ENCODE peak calls at places on chromosomes 11 and 22, in nine cellular contexts. One of them, this sample, is unnamed.

GRCh38 chr11:16778286-16778685 is 39.8 kb downstream of the C11orf58 start:
- DNase-seq in NK-92 treated with Interleukin-12 subunit alpha and Interleukin-12 subunit beta, amount 100 ng/mL, for 24 hours: no peak
- DNase-seq in HS-5: no peak
- DNase-seq in ACHN: no peak
- DNase-seq in activated CD8-positive, alpha-beta T cell treated with anti-CD3 and anti-CD28 coated beads for 36 hours: no peak
- DNase-seq in left cardiac atrium: no peak
- DNase-seq in dermis blood vessel endothelial cell: no peak
- DNase-seq in kidney: no peak
- DNase-seq in activated T-cell treated with anti-CD3 and anti-CD28 coated beads, Interleukin-2, amount 50 U/mL, for 48 hours: no peak
- DNase-seq in this sample: no peak

GRCh38 chr22:20241579-20242392 is 26.3 kb downstream of the RTN4R start:
- DNase-seq in kidney: no peak
- DNase-seq in dermis blood vessel endothelial cell: no peak
- DNase-seq in activated CD8-positive, alpha-beta T cell treated with anti-CD3 and anti-CD28 coated beads for 36 hours: no peak
- DNase-seq in NK-92 treated with Interleukin-12 subunit alpha and Interleukin-12 subunit beta, amount 100 ng/mL, for 24 hours: no peak
- DNase-seq in HS-5: no peak
- DNase-seq in ACHN: no peak
- DNase-seq in activated T-cell treated with anti-CD3 and anti-CD28 coated beads, Interleukin-2, amount 50 U/mL, for 48 hours: no peak
- DNase-seq in left cardiac atrium: no peak
- DNase-seq in this sample: no peak

GRCh38 chr11:68963779-68964178 is 17.0 kb downstream of the MRGPRD start:
- DNase-seq in HS-5: no peak
- DNase-seq in NK-92 treated with Interleukin-12 subunit alpha and Interleukin-12 subunit beta, amount 100 ng/mL, for 24 hours: no peak
- DNase-seq in dermis blood vessel endothelial cell: no peak
- DNase-seq in activated T-cell treated with anti-CD3 and anti-CD28 coated beads, Interleukin-2, amount 50 U/mL, for 48 hours: no peak
- DNase-seq in activated CD8-positive, alpha-beta T cell treated with anti-CD3 and anti-CD28 coated beads for 36 hours: no peak
- DNase-seq in left cardiac atrium: no peak
- DNase-seq in kidney: peak
- DNase-seq in ACHN: no peak
- DNase-seq in this sample: no peak

GRCh38 chr22:33111491-33111890 is 53.3 kb upstream of the SYN3 start:
- DNase-seq in left cardiac atrium: no peak
- DNase-seq in NK-92 treated with Interleukin-12 subunit alpha and Interleukin-12 subunit beta, amount 100 ng/mL, for 24 hours: no peak
- DNase-seq in ACHN: no peak
- DNase-seq in activated CD8-positive, alpha-beta T cell treated with anti-CD3 and anti-CD28 coated beads for 36 hours: no peak
- DNase-seq in HS-5: no peak
- DNase-seq in activated T-cell treated with anti-CD3 and anti-CD28 coated beads, Interleukin-2, amount 50 U/mL, for 48 hours: no peak
- DNase-seq in dermis blood vessel endothelial cell: no peak
- DNase-seq in kidney: no peak
- DNase-seq in this sample: no peak

GRCh38 chr11:724063-724732 is 18.2 kb downstream of the EPS8L2 start:
- DNase-seq in activated CD8-positive, alpha-beta T cell treated with anti-CD3 and anti-CD28 coated beads for 36 hours: peak
- DNase-seq in ACHN: no peak
- DNase-seq in NK-92 treated with Interleukin-12 subunit alpha and Interleukin-12 subunit beta, amount 100 ng/mL, for 24 hours: no peak
- DNase-seq in dermis blood vessel endothelial cell: no peak
- DNase-seq in kidney: peak
- DNase-seq in HS-5: no peak
- DNase-seq in activated T-cell treated with anti-CD3 and anti-CD28 coated beads, Interleukin-2, amount 50 U/mL, for 48 hours: no peak
- DNase-seq in left cardiac atrium: no peak
- DNase-seq in this sample: no peak

GRCh38 chr11:95230054-95231034 is 658 bp downstream of the SESN3 start:
- DNase-seq in kidney: peak
- DNase-seq in ACHN: no peak
- DNase-seq in NK-92 treated with Interleukin-12 subunit alpha and Interleukin-12 subunit beta, amount 100 ng/mL, for 24 hours: no peak
- DNase-seq in dermis blood vessel endothelial cell: peak
- DNase-seq in activated CD8-positive, alpha-beta T cell treated with anti-CD3 and anti-CD28 coated beads for 36 hours: peak
- DNase-seq in left cardiac atrium: peak
- DNase-seq in activated T-cell treated with anti-CD3 and anti-CD28 coated beads, Interleukin-2, amount 50 U/mL, for 48 hours: peak
- DNase-seq in HS-5: no peak
- DNase-seq in this sample: peak

GRCh38 chr11:7851391-7851790 is 54.6 kb upstream of the OR5P2 start:
- DNase-seq in NK-92 treated with Interleukin-12 subunit alpha and Interleukin-12 subunit beta, amount 100 ng/mL, for 24 hours: no peak
- DNase-seq in left cardiac atrium: no peak
- DNase-seq in kidney: no peak
- DNase-seq in HS-5: no peak
- DNase-seq in activated CD8-positive, alpha-beta T cell treated with anti-CD3 and anti-CD28 coated beads for 36 hours: no peak
- DNase-seq in ACHN: no peak
- DNase-seq in dermis blood vessel endothelial cell: no peak
- DNase-seq in activated T-cell treated with anti-CD3 and anti-CD28 coated beads, Interleukin-2, amount 50 U/mL, for 48 hours: no peak
- DNase-seq in this sample: no peak

GRCh38 chr11:128714881-128715280 is 21.0 kb downstream of the FLI1 start:
- DNase-seq in HS-5: peak
- DNase-seq in kidney: peak
- DNase-seq in NK-92 treated with Interleukin-12 subunit alpha and Interleukin-12 subunit beta, amount 100 ng/mL, for 24 hours: no peak
- DNase-seq in activated T-cell treated with anti-CD3 and anti-CD28 coated beads, Interleukin-2, amount 50 U/mL, for 48 hours: peak
- DNase-seq in activated CD8-positive, alpha-beta T cell treated with anti-CD3 and anti-CD28 coated beads for 36 hours: peak
- DNase-seq in ACHN: no peak
- DNase-seq in left cardiac atrium: no peak
- DNase-seq in dermis blood vessel endothelial cell: peak
- DNase-seq in this sample: no peak

GRCh38 chr11:125168875-125169537 is 4.5 kb downstream of the PKNOX2 start:
- DNase-seq in dermis blood vessel endothelial cell: no peak
- DNase-seq in activated T-cell treated with anti-CD3 and anti-CD28 coated beads, Interleukin-2, amount 50 U/mL, for 48 hours: no peak
- DNase-seq in kidney: no peak
- DNase-seq in left cardiac atrium: no peak
- DNase-seq in ACHN: no peak
- DNase-seq in NK-92 treated with Interleukin-12 subunit alpha and Interleukin-12 subunit beta, amount 100 ng/mL, for 24 hours: no peak
- DNase-seq in activated CD8-positive, alpha-beta T cell treated with anti-CD3 and anti-CD28 coated beads for 36 hours: no peak
- DNase-seq in HS-5: no peak
- DNase-seq in this sample: no peak

GRCh38 chr11:28343304-28344233 is 235.4 kb downstream of the METTL15 start:
- DNase-seq in left cardiac atrium: no peak
- DNase-seq in kidney: no peak
- DNase-seq in activated CD8-positive, alpha-beta T cell treated with anti-CD3 and anti-CD28 coated beads for 36 hours: no peak
- DNase-seq in ACHN: peak
- DNase-seq in NK-92 treated with Interleukin-12 subunit alpha and Interleukin-12 subunit beta, amount 100 ng/mL, for 24 hours: no peak
- DNase-seq in activated T-cell treated with anti-CD3 and anti-CD28 coated beads, Interleukin-2, amount 50 U/mL, for 48 hours: no peak
- DNase-seq in HS-5: peak
- DNase-seq in dermis blood vessel endothelial cell: peak
- DNase-seq in this sample: no peak

GRCh38 chr11:45927332-45927683 is 4.9 kb downstream of the LARGE2 start:
- DNase-seq in NK-92 treated with Interleukin-12 subunit alpha and Interleukin-12 subunit beta, amount 100 ng/mL, for 24 hours: no peak
- DNase-seq in activated T-cell treated with anti-CD3 and anti-CD28 coated beads, Interleukin-2, amount 50 U/mL, for 48 hours: no peak
- DNase-seq in ACHN: no peak
- DNase-seq in activated CD8-positive, alpha-beta T cell treated with anti-CD3 and anti-CD28 coated beads for 36 hours: peak
- DNase-seq in HS-5: no peak
- DNase-seq in left cardiac atrium: no peak
- DNase-seq in dermis blood vessel endothelial cell: no peak
- DNase-seq in kidney: peak
- DNase-seq in this sample: no peak

GRCh38 chr22:26658671-26659478 is 1.5 kb downstream of the MIAT start:
- DNase-seq in activated T-cell treated with anti-CD3 and anti-CD28 coated beads, Interleukin-2, amount 50 U/mL, for 48 hours: peak
- DNase-seq in NK-92 treated with Interleukin-12 subunit alpha and Interleukin-12 subunit beta, amount 100 ng/mL, for 24 hours: peak
- DNase-seq in left cardiac atrium: peak
- DNase-seq in dermis blood vessel endothelial cell: peak
- DNase-seq in HS-5: peak
- DNase-seq in ACHN: peak
- DNase-seq in kidney: no peak
- DNase-seq in activated CD8-positive, alpha-beta T cell treated with anti-CD3 and anti-CD28 coated beads for 36 hours: peak
- DNase-seq in this sample: peak

GRCh38 chr22:49156662-49157285 is 670.9 kb downstream of the BRD1 start:
- DNase-seq in dermis blood vessel endothelial cell: no peak
- DNase-seq in ACHN: no peak
- DNase-seq in NK-92 treated with Interleukin-12 subunit alpha and Interleukin-12 subunit beta, amount 100 ng/mL, for 24 hours: no peak
- DNase-seq in HS-5: no peak
- DNase-seq in left cardiac atrium: no peak
- DNase-seq in activated T-cell treated with anti-CD3 and anti-CD28 coated beads, Interleukin-2, amount 50 U/mL, for 48 hours: no peak
- DNase-seq in activated CD8-positive, alpha-beta T cell treated with anti-CD3 and anti-CD28 coated beads for 36 hours: no peak
- DNase-seq in kidney: no peak
- DNase-seq in this sample: no peak

GRCh38 chr11:64131657-64132387 is 34.1 kb downstream of the MACROD1 start:
- DNase-seq in activated CD8-positive, alpha-beta T cell treated with anti-CD3 and anti-CD28 coated beads for 36 hours: no peak
- DNase-seq in activated T-cell treated with anti-CD3 and anti-CD28 coated beads, Interleukin-2, amount 50 U/mL, for 48 hours: no peak
- DNase-seq in HS-5: no peak
- DNase-seq in kidney: no peak
- DNase-seq in left cardiac atrium: no peak
- DNase-seq in NK-92 treated with Interleukin-12 subunit alpha and Interleukin-12 subunit beta, amount 100 ng/mL, for 24 hours: no peak
- DNase-seq in ACHN: no peak
- DNase-seq in dermis blood vessel endothelial cell: no peak
- DNase-seq in this sample: no peak

GRCh38 chr22:30481711-30482110 is 9.9 kb upstream of the SEC14L3 start:
- DNase-seq in left cardiac atrium: no peak
- DNase-seq in activated T-cell treated with anti-CD3 and anti-CD28 coated beads, Interleukin-2, amount 50 U/mL, for 48 hours: no peak
- DNase-seq in HS-5: peak
- DNase-seq in NK-92 treated with Interleukin-12 subunit alpha and Interleukin-12 subunit beta, amount 100 ng/mL, for 24 hours: no peak
- DNase-seq in activated CD8-positive, alpha-beta T cell treated with anti-CD3 and anti-CD28 coated beads for 36 hours: no peak
- DNase-seq in ACHN: no peak
- DNase-seq in dermis blood vessel endothelial cell: no peak
- DNase-seq in kidney: no peak
- DNase-seq in this sample: no peak

GRCh38 chr11:18010271-18010670 is 2.6 kb downstream of the SERGEF start:
- DNase-seq in ACHN: no peak
- DNase-seq in NK-92 treated with Interleukin-12 subunit alpha and Interleukin-12 subunit beta, amount 100 ng/mL, for 24 hours: no peak
- DNase-seq in kidney: no peak
- DNase-seq in activated CD8-positive, alpha-beta T cell treated with anti-CD3 and anti-CD28 coated beads for 36 hours: peak
- DNase-seq in left cardiac atrium: no peak
- DNase-seq in activated T-cell treated with anti-CD3 and anti-CD28 coated beads, Interleukin-2, amount 50 U/mL, for 48 hours: no peak
- DNase-seq in HS-5: no peak
- DNase-seq in dermis blood vessel endothelial cell: no peak
- DNase-seq in this sample: no peak

GRCh38 chr22:20600137-20600673 is 92.8 kb downstream of the MED15 start:
- DNase-seq in left cardiac atrium: no peak
- DNase-seq in activated CD8-positive, alpha-beta T cell treated with anti-CD3 and anti-CD28 coated beads for 36 hours: no peak
- DNase-seq in activated T-cell treated with anti-CD3 and anti-CD28 coated beads, Interleukin-2, amount 50 U/mL, for 48 hours: no peak
- DNase-seq in dermis blood vessel endothelial cell: no peak
- DNase-seq in ACHN: no peak
- DNase-seq in NK-92 treated with Interleukin-12 subunit alpha and Interleukin-12 subunit beta, amount 100 ng/mL, for 24 hours: no peak
- DNase-seq in kidney: no peak
- DNase-seq in HS-5: no peak
- DNase-seq in this sample: no peak

GRCh38 chr11:71086687-71087258 is 165.6 kb downstream of the SHANK2 start:
- DNase-seq in NK-92 treated with Interleukin-12 subunit alpha and Interleukin-12 subunit beta, amount 100 ng/mL, for 24 hours: no peak
- DNase-seq in dermis blood vessel endothelial cell: peak
- DNase-seq in left cardiac atrium: no peak
- DNase-seq in activated T-cell treated with anti-CD3 and anti-CD28 coated beads, Interleukin-2, amount 50 U/mL, for 48 hours: peak
- DNase-seq in kidney: peak
- DNase-seq in ACHN: peak
- DNase-seq in activated CD8-positive, alpha-beta T cell treated with anti-CD3 and anti-CD28 coated beads for 36 hours: peak
- DNase-seq in HS-5: no peak
- DNase-seq in this sample: no peak

GRCh38 chr11:94897330-94897768 is 76.0 kb downstream of the CWC15 start:
- DNase-seq in activated T-cell treated with anti-CD3 and anti-CD28 coated beads, Interleukin-2, amount 50 U/mL, for 48 hours: peak
- DNase-seq in HS-5: no peak
- DNase-seq in NK-92 treated with Interleukin-12 subunit alpha and Interleukin-12 subunit beta, amount 100 ng/mL, for 24 hours: peak
- DNase-seq in kidney: no peak
- DNase-seq in left cardiac atrium: peak
- DNase-seq in dermis blood vessel endothelial cell: peak
- DNase-seq in activated CD8-positive, alpha-beta T cell treated with anti-CD3 and anti-CD28 coated beads for 36 hours: peak
- DNase-seq in ACHN: peak
- DNase-seq in this sample: peak

GRCh38 chr22:49937758-49938564 is 19.5 kb downstream of the CRELD2 start:
- DNase-seq in NK-92 treated with Interleukin-12 subunit alpha and Interleukin-12 subunit beta, amount 100 ng/mL, for 24 hours: no peak
- DNase-seq in left cardiac atrium: peak
- DNase-seq in kidney: no peak
- DNase-seq in dermis blood vessel endothelial cell: peak
- DNase-seq in activated T-cell treated with anti-CD3 and anti-CD28 coated beads, Interleukin-2, amount 50 U/mL, for 48 hours: no peak
- DNase-seq in activated CD8-positive, alpha-beta T cell treated with anti-CD3 and anti-CD28 coated beads for 36 hours: no peak
- DNase-seq in ACHN: no peak
- DNase-seq in HS-5: no peak
- DNase-seq in this sample: no peak

GRCh38 chr22:24146190-24146616 is 35.1 kb upstream of the SUSD2 start:
- DNase-seq in activated T-cell treated with anti-CD3 and anti-CD28 coated beads, Interleukin-2, amount 50 U/mL, for 48 hours: no peak
- DNase-seq in dermis blood vessel endothelial cell: peak
- DNase-seq in ACHN: no peak
- DNase-seq in HS-5: no peak
- DNase-seq in NK-92 treated with Interleukin-12 subunit alpha and Interleukin-12 subunit beta, amount 100 ng/mL, for 24 hours: peak
- DNase-seq in kidney: peak
- DNase-seq in left cardiac atrium: no peak
- DNase-seq in activated CD8-positive, alpha-beta T cell treated with anti-CD3 and anti-CD28 coated beads for 36 hours: peak
- DNase-seq in this sample: no peak

GRCh38 chr11:1397146-1397861 is 7.6 kb downstream of the BRSK2 start:
- DNase-seq in NK-92 treated with Interleukin-12 subunit alpha and Interleukin-12 subunit beta, amount 100 ng/mL, for 24 hours: no peak
- DNase-seq in activated CD8-positive, alpha-beta T cell treated with anti-CD3 and anti-CD28 coated beads for 36 hours: no peak
- DNase-seq in left cardiac atrium: peak
- DNase-seq in activated T-cell treated with anti-CD3 and anti-CD28 coated beads, Interleukin-2, amount 50 U/mL, for 48 hours: no peak
- DNase-seq in kidney: no peak
- DNase-seq in ACHN: no peak
- DNase-seq in HS-5: no peak
- DNase-seq in dermis blood vessel endothelial cell: no peak
- DNase-seq in this sample: no peak

GRCh38 chr11:120723751-120724150 is 212.2 kb downstream of the GRIK4 start:
- DNase-seq in left cardiac atrium: no peak
- DNase-seq in activated CD8-positive, alpha-beta T cell treated with anti-CD3 and anti-CD28 coated beads for 36 hours: no peak
- DNase-seq in HS-5: no peak
- DNase-seq in dermis blood vessel endothelial cell: no peak
- DNase-seq in ACHN: no peak
- DNase-seq in kidney: no peak
- DNase-seq in NK-92 treated with Interleukin-12 subunit alpha and Interleukin-12 subunit beta, amount 100 ng/mL, for 24 hours: no peak
- DNase-seq in activated T-cell treated with anti-CD3 and anti-CD28 coated beads, Interleukin-2, amount 50 U/mL, for 48 hours: no peak
- DNase-seq in this sample: no peak

GRCh38 chr22:19497245-19497644 is 17.5 kb downstream of the CDC45 start:
- DNase-seq in kidney: no peak
- DNase-seq in NK-92 treated with Interleukin-12 subunit alpha and Interleukin-12 subunit beta, amount 100 ng/mL, for 24 hours: no peak
- DNase-seq in HS-5: no peak
- DNase-seq in dermis blood vessel endothelial cell: peak
- DNase-seq in activated T-cell treated with anti-CD3 and anti-CD28 coated beads, Interleukin-2, amount 50 U/mL, for 48 hours: no peak
- DNase-seq in left cardiac atrium: no peak
- DNase-seq in ACHN: no peak
- DNase-seq in activated CD8-positive, alpha-beta T cell treated with anti-CD3 and anti-CD28 coated beads for 36 hours: no peak
- DNase-seq in this sample: no peak

GRCh38 chr11:65295001-65295400 is 19.7 kb upstream of the CDC42EP2 start:
- DNase-seq in HS-5: no peak
- DNase-seq in dermis blood vessel endothelial cell: no peak
- DNase-seq in activated CD8-positive, alpha-beta T cell treated with anti-CD3 and anti-CD28 coated beads for 36 hours: no peak
- DNase-seq in kidney: peak
- DNase-seq in left cardiac atrium: peak
- DNase-seq in ACHN: no peak
- DNase-seq in NK-92 treated with Interleukin-12 subunit alpha and Interleukin-12 subunit beta, amount 100 ng/mL, for 24 hours: no peak
- DNase-seq in activated T-cell treated with anti-CD3 and anti-CD28 coated beads, Interleukin-2, amount 50 U/mL, for 48 hours: no peak
- DNase-seq in this sample: no peak

GRCh38 chr11:71489311-71490043 is 36.5 kb downstream of the NADSYN1 start:
- DNase-seq in kidney: no peak
- DNase-seq in left cardiac atrium: no peak
- DNase-seq in NK-92 treated with Interleukin-12 subunit alpha and Interleukin-12 subunit beta, amount 100 ng/mL, for 24 hours: no peak
- DNase-seq in ACHN: peak
- DNase-seq in HS-5: no peak
- DNase-seq in activated T-cell treated with anti-CD3 and anti-CD28 coated beads, Interleukin-2, amount 50 U/mL, for 48 hours: peak
- DNase-seq in dermis blood vessel endothelial cell: peak
- DNase-seq in activated CD8-positive, alpha-beta T cell treated with anti-CD3 and anti-CD28 coated beads for 36 hours: peak
- DNase-seq in this sample: no peak

GRCh38 chr11:2314525-2315394 is 12.9 kb downstream of the TSPAN32 start:
- DNase-seq in activated T-cell treated with anti-CD3 and anti-CD28 coated beads, Interleukin-2, amount 50 U/mL, for 48 hours: no peak
- DNase-seq in ACHN: no peak
- DNase-seq in left cardiac atrium: peak
- DNase-seq in dermis blood vessel endothelial cell: peak
- DNase-seq in NK-92 treated with Interleukin-12 subunit alpha and Interleukin-12 subunit beta, amount 100 ng/mL, for 24 hours: no peak
- DNase-seq in HS-5: no peak
- DNase-seq in kidney: peak
- DNase-seq in activated CD8-positive, alpha-beta T cell treated with anti-CD3 and anti-CD28 coated beads for 36 hours: no peak
- DNase-seq in this sample: no peak

GRCh38 chr11:112100457-112100856 is 13.8 kb downstream of the SDHD start:
- DNase-seq in left cardiac atrium: no peak
- DNase-seq in HS-5: no peak
- DNase-seq in kidney: no peak
- DNase-seq in dermis blood vessel endothelial cell: no peak
- DNase-seq in activated CD8-positive, alpha-beta T cell treated with anti-CD3 and anti-CD28 coated beads for 36 hours: no peak
- DNase-seq in NK-92 treated with Interleukin-12 subunit alpha and Interleukin-12 subunit beta, amount 100 ng/mL, for 24 hours: no peak
- DNase-seq in activated T-cell treated with anti-CD3 and anti-CD28 coated beads, Interleukin-2, amount 50 U/mL, for 48 hours: no peak
- DNase-seq in ACHN: no peak
- DNase-seq in this sample: no peak

GRCh38 chr11:40178470-40178869 is 1281.0 kb downstream of the LRRC4C start:
- DNase-seq in left cardiac atrium: no peak
- DNase-seq in activated CD8-positive, alpha-beta T cell treated with anti-CD3 and anti-CD28 coated beads for 36 hours: no peak
- DNase-seq in kidney: no peak
- DNase-seq in HS-5: no peak
- DNase-seq in ACHN: no peak
- DNase-seq in activated T-cell treated with anti-CD3 and anti-CD28 coated beads, Interleukin-2, amount 50 U/mL, for 48 hours: no peak
- DNase-seq in dermis blood vessel endothelial cell: no peak
- DNase-seq in NK-92 treated with Interleukin-12 subunit alpha and Interleukin-12 subunit beta, amount 100 ng/mL, for 24 hours: no peak
- DNase-seq in this sample: no peak

GRCh38 chr22:19720999-19721485 is 2.3 kb upstream of the GP1BB start:
- DNase-seq in activated CD8-positive, alpha-beta T cell treated with anti-CD3 and anti-CD28 coated beads for 36 hours: no peak
- DNase-seq in NK-92 treated with Interleukin-12 subunit alpha and Interleukin-12 subunit beta, amount 100 ng/mL, for 24 hours: no peak
- DNase-seq in kidney: no peak
- DNase-seq in HS-5: no peak
- DNase-seq in dermis blood vessel endothelial cell: no peak
- DNase-seq in left cardiac atrium: peak
- DNase-seq in activated T-cell treated with anti-CD3 and anti-CD28 coated beads, Interleukin-2, amount 50 U/mL, for 48 hours: no peak
- DNase-seq in ACHN: no peak
- DNase-seq in this sample: no peak

GRCh38 chr11:4459470-4459869 is 10.4 kb downstream of the OR52K2 start:
- DNase-seq in activated T-cell treated with anti-CD3 and anti-CD28 coated beads, Interleukin-2, amount 50 U/mL, for 48 hours: no peak
- DNase-seq in HS-5: no peak
- DNase-seq in activated CD8-positive, alpha-beta T cell treated with anti-CD3 and anti-CD28 coated beads for 36 hours: no peak
- DNase-seq in ACHN: no peak
- DNase-seq in NK-92 treated with Interleukin-12 subunit alpha and Interleukin-12 subunit beta, amount 100 ng/mL, for 24 hours: peak
- DNase-seq in kidney: no peak
- DNase-seq in dermis blood vessel endothelial cell: no peak
- DNase-seq in left cardiac atrium: peak
- DNase-seq in this sample: no peak

This sample was measured in effector memory CD8-positive, alpha-beta T cell.